ENCODE peak calls at places on chromosomes 3 and 15, in seven cellular contexts. Q, B, P, S, V, C and E are unnamed samples.

GRCh38 chr3:137761099-137761562 is 3.0 kb upstream of the SOX14 start:
- DNase-seq in Q (no peak), B (no peak), P (no peak), S (no peak), V (no peak), C (no peak), E (peak; percentile 16)

GRCh38 chr3:4908066-4908768 is 71.0 kb upstream of the BHLHE40 start:
- DNase-seq in Q (no peak), B (no peak), P (no peak), S (no peak), V (no peak), C (no peak), E (no peak)

GRCh38 chr3:195911946-195912270 is 3.6 kb upstream of the TNK2 start:
- DNase-seq in Q (no peak), B (no peak), P (no peak), S (no peak), V (no peak), C (no peak), E (no peak)

GRCh38 chr15:67241132-67241855 is 13.2 kb downstream of the AAGAB start:
- DNase-seq in Q (no peak), B (no peak), P (peak; percentile 25), S (no peak), V (no peak), C (no peak), E (peak; percentile 75)

GRCh38 chr15:68334661-68335124 is 57.1 kb downstream of the FEM1B start:
- DNase-seq in Q (no peak), B (no peak), P (no peak), S (peak; percentile 61), V (no peak), C (no peak), E (no peak)

GRCh38 chr3:156693166-156693565 is 18.8 kb downstream of the TIPARP start:
- DNase-seq in Q (no peak), B (no peak), P (no peak), S (no peak), V (no peak), C (no peak), E (no peak)

GRCh38 chr15:21261965-21262850 is 178.1 kb downstream of the POTEB3 start:
- DNase-seq in Q (no peak), B (no peak), P (no peak), S (no peak), V (peak; percentile 16), C (no peak), E (peak; percentile 52)

GRCh38 chr3:194150252-194150934 is 14.4 kb downstream of the HES1 start:
- DNase-seq in Q (no peak), B (no peak), P (no peak), S (no peak), V (no peak), C (no peak), E (no peak)

GRCh38 chr3:172675371-172676193 is 35.3 kb downstream of the NCEH1 start:
- DNase-seq in Q (no peak), B (peak; percentile 33), P (peak; percentile 43), S (no peak), V (no peak), C (peak; percentile 79), E (peak; percentile 63)

GRCh38 chr3:160105902-160106584 is 117.4 kb downstream of the IL12A start:
- DNase-seq in Q (no peak), B (no peak), P (no peak), S (no peak), V (no peak), C (peak; percentile 58), E (no peak)

GRCh38 chr3:14764331-14765064 is 54.3 kb upstream of the FGD5 start:
- DNase-seq in Q (no peak), B (no peak), P (no peak), S (no peak), V (no peak), C (no peak), E (no peak)

GRCh38 chr3:40055956-40056355 is 246.5 kb downstream of the MYRIP start:
- DNase-seq in Q (no peak), B (no peak), P (no peak), S (no peak), V (no peak), C (no peak), E (no peak)

GRCh38 chr3:18111702-18112311 is 313.3 kb downstream of the SATB1 start:
- DNase-seq in Q (no peak), B (peak; percentile 19), P (no peak), S (no peak), V (no peak), C (peak; percentile 42), E (peak; percentile 30)

GRCh38 chr3:1987983-1988382 is 110.7 kb upstream of the CNTN4 start:
- DNase-seq in Q (no peak), B (peak; percentile 28), P (no peak), S (no peak), V (no peak), C (peak; percentile 16), E (no peak)

GRCh38 chr15:99307735-99308134 is 56.5 kb downstream of the LRRC28 start:
- DNase-seq in Q (no peak), B (no peak), P (no peak), S (no peak), V (no peak), C (no peak), E (no peak)

GRCh38 chr15:60004846-60005351 is 788 bp downstream of the FOXB1 start:
- DNase-seq in Q (no peak), B (peak; percentile 12), P (no peak), S (no peak), V (no peak), C (no peak), E (no peak)

GRCh38 chr3:78322780-78323179 is 1282.9 kb downstream of the ROBO2 start:
- DNase-seq in Q (no peak), B (peak; percentile 3), P (no peak), S (no peak), V (no peak), C (no peak), E (no peak)

GRCh38 chr3:46114324-46114988 is 87.2 kb upstream of the XCR1 start:
- DNase-seq in Q (no peak), B (no peak), P (no peak), S (peak; percentile 53), V (no peak), C (no peak), E (no peak)

GRCh38 chr3:23601020-23601822 is 204.5 kb upstream of the UBE2E1 start:
- DNase-seq in Q (no peak), B (no peak), P (no peak), S (no peak), V (no peak), C (no peak), E (no peak)

GRCh38 chr3:33061782-33062181 is 35.2 kb downstream of the GLB1 start:
- DNase-seq in Q (no peak), B (no peak), P (peak; percentile 22), S (peak; percentile 59), V (no peak), C (no peak), E (no peak)

GRCh38 chr3:140018556-140018955 is 83.6 kb downstream of the CLSTN2 start:
- DNase-seq in Q (no peak), B (no peak), P (no peak), S (no peak), V (no peak), C (no peak), E (no peak)